ENCODE peak calls at places on chromosomes 6 and 20, in nine cellular contexts. One of them, this sample, is unnamed.
A peak's percentile ranks its signal among the peaks of the same experiment; 100 is the strongest.

GRCh38 chr20:47993035-47993755 is 207.9 kb upstream of the SULF2 start:
- DNase-seq in HFF-Myc: no peak
- DNase-seq in NCI-H345: peak; percentile 36
- DNase-seq in SW480: no peak
- DNase-seq in CD8-positive, alpha-beta T cell: no peak
- DNase-seq in Caki2: no peak
- DNase-seq in activated effector memory CD4-positive, alpha-beta T cell treated with anti-CD3 and anti-CD28 coated beads, Interleukin-2, amount 50 U/mL, for 16 hours: no peak
- DNase-seq in activated naive CD4-positive, alpha-beta T cell treated with Interleukin-2 at 50 U/mL for 16 hours: no peak
- DNase-seq in thoracic aorta: no peak
- DNase-seq in this sample: no peak

GRCh38 chr20:51574248-51575033 is 31.9 kb upstream of the NFATC2 start:
- DNase-seq in HFF-Myc: no peak
- DNase-seq in NCI-H345: no peak
- DNase-seq in SW480: no peak
- DNase-seq in CD8-positive, alpha-beta T cell: no peak
- DNase-seq in Caki2: no peak
- DNase-seq in activated effector memory CD4-positive, alpha-beta T cell treated with anti-CD3 and anti-CD28 coated beads, Interleukin-2, amount 50 U/mL, for 16 hours: no peak
- DNase-seq in activated naive CD4-positive, alpha-beta T cell treated with Interleukin-2 at 50 U/mL for 16 hours: peak; percentile 18
- DNase-seq in thoracic aorta: no peak
- DNase-seq in this sample: peak; percentile 49

GRCh38 chr6:19603716-19604115 is 233.5 kb upstream of the ID4 start:
- DNase-seq in HFF-Myc: no peak
- DNase-seq in NCI-H345: no peak
- DNase-seq in SW480: no peak
- DNase-seq in CD8-positive, alpha-beta T cell: no peak
- DNase-seq in Caki2: no peak
- DNase-seq in activated effector memory CD4-positive, alpha-beta T cell treated with anti-CD3 and anti-CD28 coated beads, Interleukin-2, amount 50 U/mL, for 16 hours: no peak
- DNase-seq in activated naive CD4-positive, alpha-beta T cell treated with Interleukin-2 at 50 U/mL for 16 hours: no peak
- DNase-seq in thoracic aorta: no peak
- DNase-seq in this sample: no peak

GRCh38 chr6:15412767-15413166 is 166.9 kb downstream of the JARID2 start:
- DNase-seq in HFF-Myc: no peak
- DNase-seq in NCI-H345: no peak
- DNase-seq in SW480: no peak
- DNase-seq in CD8-positive, alpha-beta T cell: no peak
- DNase-seq in Caki2: no peak
- DNase-seq in activated effector memory CD4-positive, alpha-beta T cell treated with anti-CD3 and anti-CD28 coated beads, Interleukin-2, amount 50 U/mL, for 16 hours: no peak
- DNase-seq in activated naive CD4-positive, alpha-beta T cell treated with Interleukin-2 at 50 U/mL for 16 hours: no peak
- DNase-seq in thoracic aorta: no peak
- DNase-seq in this sample: no peak

GRCh38 chr20:57656821-57657536 is 36.8 kb upstream of the ZBP1 start:
- DNase-seq in HFF-Myc: no peak
- DNase-seq in NCI-H345: no peak
- DNase-seq in SW480: no peak
- DNase-seq in CD8-positive, alpha-beta T cell: no peak
- DNase-seq in Caki2: no peak
- DNase-seq in activated effector memory CD4-positive, alpha-beta T cell treated with anti-CD3 and anti-CD28 coated beads, Interleukin-2, amount 50 U/mL, for 16 hours: peak; percentile 38
- DNase-seq in activated naive CD4-positive, alpha-beta T cell treated with Interleukin-2 at 50 U/mL for 16 hours: no peak
- DNase-seq in thoracic aorta: peak; percentile 1
- DNase-seq in this sample: no peak

GRCh38 chr6:93684339-93684738 is 265.0 kb upstream of the EPHA7 start:
- DNase-seq in HFF-Myc: no peak
- DNase-seq in NCI-H345: no peak
- DNase-seq in SW480: no peak
- DNase-seq in CD8-positive, alpha-beta T cell: no peak
- DNase-seq in Caki2: peak; percentile 6
- DNase-seq in activated effector memory CD4-positive, alpha-beta T cell treated with anti-CD3 and anti-CD28 coated beads, Interleukin-2, amount 50 U/mL, for 16 hours: no peak
- DNase-seq in activated naive CD4-positive, alpha-beta T cell treated with Interleukin-2 at 50 U/mL for 16 hours: no peak
- DNase-seq in thoracic aorta: no peak
- DNase-seq in this sample: no peak

GRCh38 chr6:30832864-30833263 is 51.5 kb upstream of the DDR1 start:
- DNase-seq in HFF-Myc: no peak
- DNase-seq in NCI-H345: no peak
- DNase-seq in SW480: no peak
- DNase-seq in CD8-positive, alpha-beta T cell: no peak
- DNase-seq in Caki2: no peak
- DNase-seq in activated effector memory CD4-positive, alpha-beta T cell treated with anti-CD3 and anti-CD28 coated beads, Interleukin-2, amount 50 U/mL, for 16 hours: no peak
- DNase-seq in activated naive CD4-positive, alpha-beta T cell treated with Interleukin-2 at 50 U/mL for 16 hours: no peak
- DNase-seq in thoracic aorta: no peak
- DNase-seq in this sample: no peak

GRCh38 chr6:38157905-38158304 is 338.4 kb downstream of the ZFAND3 start:
- DNase-seq in HFF-Myc: no peak
- DNase-seq in NCI-H345: no peak
- DNase-seq in SW480: no peak
- DNase-seq in CD8-positive, alpha-beta T cell: no peak
- DNase-seq in Caki2: no peak
- DNase-seq in activated effector memory CD4-positive, alpha-beta T cell treated with anti-CD3 and anti-CD28 coated beads, Interleukin-2, amount 50 U/mL, for 16 hours: peak; percentile 51
- DNase-seq in activated naive CD4-positive, alpha-beta T cell treated with Interleukin-2 at 50 U/mL for 16 hours: no peak
- DNase-seq in thoracic aorta: no peak
- DNase-seq in this sample: no peak

GRCh38 chr6:108565893-108566292 is 5.2 kb downstream of the FOXO3 start:
- DNase-seq in HFF-Myc: no peak
- DNase-seq in NCI-H345: no peak
- DNase-seq in SW480: no peak
- DNase-seq in CD8-positive, alpha-beta T cell: no peak
- DNase-seq in Caki2: no peak
- DNase-seq in activated effector memory CD4-positive, alpha-beta T cell treated with anti-CD3 and anti-CD28 coated beads, Interleukin-2, amount 50 U/mL, for 16 hours: no peak
- DNase-seq in activated naive CD4-positive, alpha-beta T cell treated with Interleukin-2 at 50 U/mL for 16 hours: no peak
- DNase-seq in thoracic aorta: no peak
- DNase-seq in this sample: peak; percentile 91

GRCh38 chr20:24785141-24785924 is 163.7 kb upstream of the CST7 start:
- DNase-seq in HFF-Myc: no peak
- DNase-seq in NCI-H345: no peak
- DNase-seq in SW480: peak; percentile 36
- DNase-seq in CD8-positive, alpha-beta T cell: no peak
- DNase-seq in Caki2: no peak
- DNase-seq in activated effector memory CD4-positive, alpha-beta T cell treated with anti-CD3 and anti-CD28 coated beads, Interleukin-2, amount 50 U/mL, for 16 hours: no peak
- DNase-seq in activated naive CD4-positive, alpha-beta T cell treated with Interleukin-2 at 50 U/mL for 16 hours: no peak
- DNase-seq in thoracic aorta: no peak
- DNase-seq in this sample: peak; percentile 64

GRCh38 chr6:36984581-36985383 is 1.2 kb downstream of the MTCH1 start:
- DNase-seq in HFF-Myc: peak; percentile 30
- DNase-seq in NCI-H345: no peak
- DNase-seq in SW480: peak; percentile 33
- DNase-seq in CD8-positive, alpha-beta T cell: peak; percentile 17
- DNase-seq in Caki2: no peak
- DNase-seq in activated effector memory CD4-positive, alpha-beta T cell treated with anti-CD3 and anti-CD28 coated beads, Interleukin-2, amount 50 U/mL, for 16 hours: peak; percentile 82
- DNase-seq in activated naive CD4-positive, alpha-beta T cell treated with Interleukin-2 at 50 U/mL for 16 hours: peak; percentile 51
- DNase-seq in thoracic aorta: peak; percentile 51
- DNase-seq in this sample: peak; percentile 84

GRCh38 chr6:66838764-66839163 is 1131.7 kb upstream of the EYS start:
- DNase-seq in HFF-Myc: no peak
- DNase-seq in NCI-H345: no peak
- DNase-seq in SW480: no peak
- DNase-seq in CD8-positive, alpha-beta T cell: no peak
- DNase-seq in Caki2: peak; percentile 2
- DNase-seq in activated effector memory CD4-positive, alpha-beta T cell treated with anti-CD3 and anti-CD28 coated beads, Interleukin-2, amount 50 U/mL, for 16 hours: no peak
- DNase-seq in activated naive CD4-positive, alpha-beta T cell treated with Interleukin-2 at 50 U/mL for 16 hours: no peak
- DNase-seq in thoracic aorta: no peak
- DNase-seq in this sample: no peak

GRCh38 chr20:7924692-7925091 is 15.6 kb downstream of the HAO1 start:
- DNase-seq in HFF-Myc: peak; percentile 91
- DNase-seq in NCI-H345: no peak
- DNase-seq in SW480: no peak
- DNase-seq in CD8-positive, alpha-beta T cell: no peak
- DNase-seq in Caki2: no peak
- DNase-seq in activated effector memory CD4-positive, alpha-beta T cell treated with anti-CD3 and anti-CD28 coated beads, Interleukin-2, amount 50 U/mL, for 16 hours: no peak
- DNase-seq in activated naive CD4-positive, alpha-beta T cell treated with Interleukin-2 at 50 U/mL for 16 hours: no peak
- DNase-seq in thoracic aorta: no peak
- DNase-seq in this sample: peak; percentile 93

GRCh38 chr6:106825156-106825555 is 149.4 kb downstream of the CD24 start:
- DNase-seq in HFF-Myc: no peak
- DNase-seq in NCI-H345: no peak
- DNase-seq in SW480: no peak
- DNase-seq in CD8-positive, alpha-beta T cell: no peak
- DNase-seq in Caki2: peak; percentile 82
- DNase-seq in activated effector memory CD4-positive, alpha-beta T cell treated with anti-CD3 and anti-CD28 coated beads, Interleukin-2, amount 50 U/mL, for 16 hours: no peak
- DNase-seq in activated naive CD4-positive, alpha-beta T cell treated with Interleukin-2 at 50 U/mL for 16 hours: no peak
- DNase-seq in thoracic aorta: no peak
- DNase-seq in this sample: no peak

GRCh38 chr6:134481953-134482352 is 164.0 kb upstream of the SGK1 start:
- DNase-seq in HFF-Myc: no peak
- DNase-seq in NCI-H345: no peak
- DNase-seq in SW480: no peak
- DNase-seq in CD8-positive, alpha-beta T cell: no peak
- DNase-seq in Caki2: no peak
- DNase-seq in activated effector memory CD4-positive, alpha-beta T cell treated with anti-CD3 and anti-CD28 coated beads, Interleukin-2, amount 50 U/mL, for 16 hours: no peak
- DNase-seq in activated naive CD4-positive, alpha-beta T cell treated with Interleukin-2 at 50 U/mL for 16 hours: no peak
- DNase-seq in thoracic aorta: no peak
- DNase-seq in this sample: no peak

GRCh38 chr6:3656076-3656475 is 95.4 kb downstream of the PXDC1 start:
- DNase-seq in HFF-Myc: no peak
- DNase-seq in NCI-H345: no peak
- DNase-seq in SW480: no peak
- DNase-seq in CD8-positive, alpha-beta T cell: no peak
- DNase-seq in Caki2: no peak
- DNase-seq in activated effector memory CD4-positive, alpha-beta T cell treated with anti-CD3 and anti-CD28 coated beads, Interleukin-2, amount 50 U/mL, for 16 hours: no peak
- DNase-seq in activated naive CD4-positive, alpha-beta T cell treated with Interleukin-2 at 50 U/mL for 16 hours: no peak
- DNase-seq in thoracic aorta: no peak
- DNase-seq in this sample: no peak

GRCh38 chr6:166236586-166236985 is 68.9 kb upstream of the TBXT start:
- DNase-seq in HFF-Myc: no peak
- DNase-seq in NCI-H345: no peak
- DNase-seq in SW480: no peak
- DNase-seq in CD8-positive, alpha-beta T cell: no peak
- DNase-seq in Caki2: no peak
- DNase-seq in activated effector memory CD4-positive, alpha-beta T cell treated with anti-CD3 and anti-CD28 coated beads, Interleukin-2, amount 50 U/mL, for 16 hours: no peak
- DNase-seq in activated naive CD4-positive, alpha-beta T cell treated with Interleukin-2 at 50 U/mL for 16 hours: no peak
- DNase-seq in thoracic aorta: no peak
- DNase-seq in this sample: no peak

GRCh38 chr6:119267506-119267905 is 82.1 kb downstream of the MAN1A1 start:
- DNase-seq in HFF-Myc: no peak
- DNase-seq in NCI-H345: no peak
- DNase-seq in SW480: no peak
- DNase-seq in CD8-positive, alpha-beta T cell: no peak
- DNase-seq in Caki2: no peak
- DNase-seq in activated effector memory CD4-positive, alpha-beta T cell treated with anti-CD3 and anti-CD28 coated beads, Interleukin-2, amount 50 U/mL, for 16 hours: no peak
- DNase-seq in activated naive CD4-positive, alpha-beta T cell treated with Interleukin-2 at 50 U/mL for 16 hours: no peak
- DNase-seq in thoracic aorta: no peak
- DNase-seq in this sample: no peak

GRCh38 chr20:54062812-54063280 is 7.5 kb downstream of the BCAS1 start:
- DNase-seq in HFF-Myc: peak; percentile 26
- DNase-seq in NCI-H345: peak; percentile 5
- DNase-seq in SW480: peak; percentile 86
- DNase-seq in CD8-positive, alpha-beta T cell: no peak
- DNase-seq in Caki2: peak; percentile 59
- DNase-seq in activated effector memory CD4-positive, alpha-beta T cell treated with anti-CD3 and anti-CD28 coated beads, Interleukin-2, amount 50 U/mL, for 16 hours: no peak
- DNase-seq in activated naive CD4-positive, alpha-beta T cell treated with Interleukin-2 at 50 U/mL for 16 hours: no peak
- DNase-seq in thoracic aorta: no peak
- DNase-seq in this sample: peak; percentile 75

GRCh38 chr6:31293343-31293742 is 21.5 kb upstream of the HLA-C start:
- DNase-seq in HFF-Myc: no peak
- DNase-seq in NCI-H345: no peak
- DNase-seq in SW480: peak; percentile 15
- DNase-seq in CD8-positive, alpha-beta T cell: no peak
- DNase-seq in Caki2: peak; percentile 27
- DNase-seq in activated effector memory CD4-positive, alpha-beta T cell treated with anti-CD3 and anti-CD28 coated beads, Interleukin-2, amount 50 U/mL, for 16 hours: no peak
- DNase-seq in activated naive CD4-positive, alpha-beta T cell treated with Interleukin-2 at 50 U/mL for 16 hours: no peak
- DNase-seq in thoracic aorta: no peak
- DNase-seq in this sample: peak; percentile 48

GRCh38 chr20:3854462-3854870 is 7.8 kb downstream of the MAVS start:
- DNase-seq in HFF-Myc: no peak
- DNase-seq in NCI-H345: no peak
- DNase-seq in SW480: no peak
- DNase-seq in CD8-positive, alpha-beta T cell: no peak
- DNase-seq in Caki2: no peak
- DNase-seq in activated effector memory CD4-positive, alpha-beta T cell treated with anti-CD3 and anti-CD28 coated beads, Interleukin-2, amount 50 U/mL, for 16 hours: no peak
- DNase-seq in activated naive CD4-positive, alpha-beta T cell treated with Interleukin-2 at 50 U/mL for 16 hours: no peak
- DNase-seq in thoracic aorta: no peak
- DNase-seq in this sample: no peak

This sample was measured in GM23248.